ENCODE peak calls at places on chromosomes 13 and 19, in nine cellular contexts. H, Q, J, S, R, X, C, Z and L are unnamed samples.

GRCh38 chr13:75873499-75873898 is 237.4 kb downstream of the LMO7 start:
- DNase-seq in R (no peak), Q (no peak), S (no peak), Z (no peak), H (no peak), C (no peak), X (no peak), J (no peak), L (no peak)

GRCh38 chr13:96835591-96835990 is 158.7 kb downstream of the OXGR1 start:
- DNase-seq in Q (no peak), H (no peak), S (no peak), J (no peak), R (no peak), C (no peak), X (no peak), Z (no peak), L (no peak)

GRCh38 chr19:51093066-51093465 is 10.4 kb upstream of the KLK14 start:
- DNase-seq in X (no peak), C (no peak), S (peak), H (no peak), R (no peak), Q (no peak), Z (no peak), J (no peak), L (no peak)

GRCh38 chr19:58022283-58022660 is 11.6 kb upstream of the ZSCAN1 start:
- DNase-seq in H (no peak), C (no peak), S (no peak), Z (no peak), X (no peak), Q (no peak), R (no peak), J (no peak), L (no peak)

GRCh38 chr13:48828962-48829405 is 146.7 kb upstream of the FNDC3A start:
- DNase-seq in H (no peak), C (no peak), Z (no peak), R (no peak), Q (peak), S (no peak), J (no peak), X (no peak), L (no peak)

GRCh38 chr13:24063281-24063851 is 97.2 kb upstream of the SPATA13 start:
- DNase-seq in J (no peak), H (no peak), C (no peak), Z (no peak), S (no peak), Q (no peak), X (no peak), R (peak), L (no peak)

GRCh38 chr19:57746580-57747471 is at the start of gene ZNF776:
- DNase-seq in X (peak), Z (peak), J (peak), S (peak), C (peak), H (peak), R (peak), Q (peak), L (peak)

GRCh38 chr19:51124216-51124615 is 490 bp upstream of the SIGLEC9 start:
- DNase-seq in Q (no peak), X (no peak), C (no peak), S (peak), R (no peak), J (no peak), Z (no peak), H (no peak), L (no peak)

GRCh38 chr13:73174521-73175010 is 115.8 kb downstream of the KLF5 start:
- DNase-seq in X (no peak), C (no peak), J (no peak), S (no peak), R (no peak), H (no peak), Q (no peak), Z (no peak), L (no peak)

GRCh38 chr13:73173160-73173905 is 114.5 kb downstream of the KLF5 start:
- DNase-seq in Q (peak), Z (no peak), J (no peak), R (no peak), H (no peak), S (no peak), C (no peak), X (no peak), L (no peak)

GRCh38 chr13:73171242-73171641 is 112.4 kb downstream of the KLF5 start:
- DNase-seq in J (no peak), C (no peak), Z (no peak), Q (peak), R (no peak), H (no peak), S (no peak), X (no peak), L (no peak)

GRCh38 chr13:73169971-73170370 is 111.2 kb downstream of the KLF5 start:
- DNase-seq in Q (peak), H (no peak), Z (no peak), J (no peak), C (no peak), X (no peak), R (no peak), S (no peak), L (no peak)

DNA sequence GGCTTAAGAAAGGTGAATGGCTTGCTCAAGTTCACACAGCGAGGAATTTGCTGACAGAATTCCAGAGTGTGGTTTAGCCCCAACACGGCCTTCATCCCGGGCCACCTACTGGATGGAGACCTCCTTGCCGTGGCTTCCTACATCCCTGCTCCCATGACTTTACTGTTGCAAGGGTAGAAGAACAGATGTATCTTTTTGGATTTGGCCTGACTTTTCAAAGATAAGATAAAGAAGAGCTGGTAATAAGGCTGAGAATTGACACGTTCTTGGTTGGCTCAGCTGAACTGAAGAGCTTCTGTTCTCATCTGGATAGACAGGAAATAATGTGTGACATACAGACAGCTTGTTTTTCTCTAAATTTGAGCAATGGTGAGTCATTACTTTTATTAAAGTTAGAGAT is 113.1 kb downstream of the KLF5 start:
- DNase-seq in Q (peak), X (no peak), J (peak), C (no peak), R (no peak), H (no peak), S (no peak), Z (no peak), L (no peak)
- TF ChIP-seq CTCF in Q (no peak), X (no peak), J (no peak), C (no peak), R (no peak), H (no peak), S (no peak), Z (no peak), L (no peak)

GRCh38 chr13:108980237-108980636 is 350.8 kb downstream of the MYO16 start:
- DNase-seq in R (no peak), C (no peak), Z (no peak), J (peak), S (no peak), H (no peak), X (no peak), Q (no peak), L (no peak)

GRCh38 chr13:108974686-108975085 is 345.3 kb downstream of the MYO16 start:
- DNase-seq in H (no peak), X (no peak), R (no peak), Q (no peak), Z (no peak), J (no peak), C (no peak), S (no peak), L (no peak)
- TF ChIP-seq CTCF in H (peak), X (no peak), R (no peak), Q (no peak), Z (no peak), J (no peak), C (no peak), S (no peak), L (no peak)

GRCh38 chr19:38144667-38145066 is 79.4 kb downstream of the DPF1 start:
- DNase-seq in Z (no peak), H (no peak), S (no peak), X (no peak), R (no peak), C (no peak), J (no peak), Q (no peak), L (no peak)

GRCh38 chr19:38145627-38146026 is 78.4 kb downstream of the DPF1 start:
- DNase-seq in X (no peak), R (no peak), S (no peak), J (peak), Q (no peak), H (no peak), C (no peak), Z (peak), L (no peak)

GRCh38 chr19:38142176-38143035 is 81.6 kb downstream of the DPF1 start:
- DNase-seq in C (no peak), R (peak), H (no peak), J (peak), Z (peak), S (no peak), Q (peak), X (peak), L (peak)

GRCh38 chr19:38141108-38141507 is 82.9 kb downstream of the DPF1 start:
- DNase-seq in X (no peak), H (no peak), Z (no peak), R (no peak), C (no peak), Q (no peak), J (no peak), S (no peak), L (no peak)

DNA sequence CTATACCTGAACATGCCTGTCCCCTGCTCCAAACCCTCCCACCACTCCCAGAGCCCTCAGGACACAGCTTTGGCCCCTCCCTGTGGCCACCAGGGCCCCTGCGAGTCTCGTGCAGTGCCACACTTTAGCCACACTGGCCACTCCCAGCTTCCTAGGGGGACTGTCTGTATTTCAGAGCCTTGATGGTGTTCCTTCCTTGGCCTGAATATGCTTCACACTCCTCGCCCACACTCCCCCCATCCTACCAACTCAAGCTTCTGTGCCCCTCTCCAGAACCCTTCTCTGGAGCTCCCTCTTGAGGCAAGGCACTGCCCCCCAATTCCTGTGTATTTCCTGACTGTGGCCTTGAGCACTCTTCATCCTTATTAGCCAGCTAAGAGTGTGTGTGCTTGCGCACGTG is 80.2 kb downstream of the DPF1 start:
- DNase-seq in R (no peak), X (no peak), Q (no peak), H (no peak), J (no peak), C (no peak), S (no peak), Z (no peak), L (no peak)
- TF ChIP-seq CTCF in R (no peak), X (no peak), Q (no peak), H (peak), J (no peak), C (no peak), S (no peak), Z (no peak), L (peak)

DNA sequence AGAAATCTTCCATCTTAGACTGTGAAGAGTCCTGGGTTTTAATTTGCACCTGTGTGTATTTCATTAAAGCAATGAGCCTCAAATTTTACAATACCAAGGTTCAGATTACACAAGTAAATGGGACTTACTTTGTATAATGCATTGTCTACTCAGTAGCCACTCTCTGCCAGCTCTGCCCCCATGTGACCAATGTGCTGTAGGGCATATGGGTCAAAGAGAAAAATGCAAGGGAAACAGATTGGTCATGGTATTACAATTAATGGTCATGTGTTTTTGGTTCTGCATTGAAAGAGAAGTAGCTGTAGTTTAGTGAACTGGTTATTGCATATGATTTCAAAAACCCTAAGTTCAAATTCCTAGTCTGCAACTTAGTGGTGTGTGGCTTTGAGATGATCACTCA is 545.5 kb downstream of the SUCLA2 start:
- DNase-seq in R (no peak), Z (no peak), J (no peak), H (no peak), S (no peak), Q (no peak), X (no peak), C (no peak), L (no peak)
- TF ChIP-seq CTCF in R (no peak), Z (no peak), J (no peak), H (no peak), S (no peak), Q (no peak), X (no peak), C (no peak), L (no peak)

DNA sequence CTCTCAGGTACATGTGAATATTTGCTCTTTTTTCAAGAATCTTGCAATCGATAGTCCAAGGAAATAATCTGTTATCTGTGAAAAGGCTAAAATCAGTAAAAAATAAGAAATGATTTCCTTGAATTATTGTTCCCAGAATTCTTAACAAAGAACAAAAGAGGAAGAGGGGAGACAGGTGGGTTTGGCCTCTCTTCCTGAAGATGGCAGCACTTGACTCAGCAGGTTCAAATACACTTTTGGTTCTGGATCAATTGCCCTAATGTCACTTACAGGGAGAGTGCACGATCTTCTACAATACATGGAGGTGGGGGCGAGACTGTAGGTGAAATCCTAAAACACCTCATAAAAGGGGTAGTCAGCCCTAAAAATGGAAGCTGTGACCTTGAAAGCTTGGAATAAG is 358.7 kb downstream of the IRS2 start:
- DNase-seq in J (no peak), C (no peak), R (no peak), H (no peak), X (no peak), Z (no peak), Q (no peak), S (no peak), L (no peak)
- TF ChIP-seq CTCF in J (no peak), C (no peak), R (no peak), H (no peak), X (no peak), Z (no peak), Q (no peak), S (no peak), L (no peak)

GRCh38 chr19:41919948-41920712 is 8.1 kb downstream of the ERFL start:
- DNase-seq in Q (peak), X (no peak), J (no peak), R (no peak), C (no peak), H (no peak), Z (no peak), S (no peak), L (no peak)

GRCh38 chr19:41921280-41922219 is 6.7 kb downstream of the ERFL start:
- DNase-seq in R (no peak), Q (no peak), J (no peak), C (no peak), S (no peak), Z (no peak), H (no peak), X (no peak), L (no peak)

GRCh38 chr19:41922220-41922576 is 6.1 kb downstream of the ERFL start:
- DNase-seq in Q (no peak), X (no peak), R (no peak), Z (no peak), J (no peak), C (no peak), S (no peak), H (no peak), L (no peak)

GRCh38 chr19:41922585-41922984 is 5.7 kb downstream of the ERFL start:
- DNase-seq in C (no peak), Z (no peak), Q (no peak), S (no peak), R (no peak), X (no peak), H (no peak), J (no peak), L (no peak)

DNA sequence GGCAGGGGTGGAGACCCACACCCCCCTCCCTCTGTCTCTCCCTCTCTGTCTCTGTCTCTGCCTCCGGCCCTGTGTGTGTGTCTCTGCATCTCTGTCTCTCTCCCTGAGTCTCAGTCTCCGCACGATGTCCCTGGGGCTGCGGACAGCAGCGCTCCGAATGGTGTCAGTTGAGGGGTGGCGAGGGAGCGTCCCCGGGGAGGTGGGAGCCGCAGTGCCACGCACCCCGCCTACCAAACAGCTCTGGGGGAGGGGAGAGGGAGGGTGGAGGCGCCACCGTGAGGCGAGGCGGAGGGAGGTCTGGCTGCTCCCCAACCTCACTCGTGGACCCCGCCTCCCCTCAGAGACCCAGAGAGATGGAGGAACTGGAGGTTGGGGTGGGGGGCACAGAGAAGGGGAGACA is 7.4 kb downstream of the ERFL start:
- DNase-seq in Q (no peak), X (no peak), Z (no peak), J (no peak), R (no peak), S (no peak), C (no peak), H (no peak), L (no peak)
- TF ChIP-seq CTCF in Q (no peak), X (no peak), Z (no peak), J (no peak), R (no peak), S (no peak), C (no peak), H (no peak), L (peak)

GRCh38 chr13:31967155-31967554 is 64.4 kb upstream of the FRY start:
- DNase-seq in R (no peak), J (no peak), Z (no peak), Q (no peak), H (no peak), S (no peak), C (no peak), X (no peak), L (no peak)
- TF ChIP-seq CTCF in R (no peak), J (no peak), Z (no peak), Q (no peak), H (no peak), S (no peak), C (no peak), X (peak), L (no peak)

GRCh38 chr19:45581576-45581975 is 3.0 kb downstream of the OPA3 start:
- DNase-seq in S (no peak), J (no peak), X (no peak), R (no peak), C (no peak), H (no peak), Z (no peak), Q (no peak), L (no peak)

GRCh38 chr19:45587873-45588272 is 3.3 kb upstream of the OPA3 start:
- DNase-seq in J (no peak), X (no peak), H (no peak), Z (no peak), Q (no peak), S (no peak), R (peak), C (no peak), L (no peak)

GRCh38 chr19:45585158-45585577 is 566 bp upstream of the OPA3 start:
- DNase-seq in Z (no peak), R (no peak), J (no peak), H (no peak), X (no peak), Q (no peak), C (no peak), S (no peak), L (peak)

GRCh38 chr19:45589768-45590167 is 5.2 kb upstream of the OPA3 start:
- DNase-seq in Z (no peak), X (no peak), S (no peak), Q (no peak), J (no peak), R (no peak), C (no peak), H (no peak), L (no peak)

DNA sequence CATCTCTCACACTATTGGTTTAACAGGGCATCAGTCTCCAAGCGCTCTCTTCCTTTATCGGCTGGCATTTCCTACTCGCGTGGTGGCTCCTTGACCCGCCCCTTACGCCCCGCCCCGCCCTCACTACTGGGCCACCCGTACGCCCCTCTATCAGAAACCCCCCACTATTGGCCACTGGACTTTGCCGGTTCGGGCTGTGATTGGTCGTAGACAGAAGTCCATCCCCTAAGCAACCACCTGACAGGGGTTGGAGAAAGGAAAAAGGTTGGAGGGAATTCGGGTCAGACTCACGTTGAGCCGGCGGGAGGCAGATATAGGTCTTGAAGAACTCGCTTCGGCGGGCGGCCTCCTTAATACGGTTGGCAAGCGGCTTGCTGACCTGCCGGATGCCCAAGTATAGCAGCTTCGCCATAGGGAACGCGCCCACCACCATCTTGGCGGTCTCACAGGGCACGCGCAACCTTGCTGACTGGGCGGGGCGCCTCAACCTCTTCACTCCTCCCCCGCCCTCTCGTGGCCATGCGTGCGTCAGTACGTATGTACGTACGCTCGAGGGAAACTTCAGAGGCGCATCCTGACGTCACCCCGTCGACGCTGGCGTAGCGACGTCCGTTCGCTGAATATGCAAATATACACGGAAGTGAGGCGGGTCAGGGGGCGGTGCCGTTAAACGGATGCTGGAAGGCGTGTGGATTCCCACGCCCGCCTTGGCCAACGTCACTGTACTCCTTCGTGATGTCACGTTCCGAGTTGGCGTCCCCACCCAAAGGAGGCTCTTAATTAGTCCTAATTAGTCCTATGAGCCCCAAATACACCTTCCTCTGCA is at the start of gene OPA3:
- DNase-seq in Z (peak), R (peak), H (peak), X (peak), C (peak), Q (peak), J (peak), S (peak), L (peak)
- TF ChIP-seq CTCF in Z (peak), R (no peak), H (no peak), X (peak), C (no peak), Q (no peak), J (no peak), S (no peak), L (no peak)